ENCODE peak calls at places on chromosomes 16 and 17, in four cellular contexts. I is GM12878, E is IMR-90, F is K562. D is an unnamed sample.

GRCh38 chr17:21075739-21076085 is 32.9 kb upstream of the USP22 start:
- DNase-seq in I (no peak), E (no peak), F (no peak), D (no peak)

GRCh38 chr17:80965606-80966005 is 26.0 kb upstream of the CHMP6 start:
- DNase-seq in I (no peak), E (no peak), F (no peak), D (no peak)

GRCh38 chr17:12596961-12597360 is 68.7 kb upstream of the MYOCD start:
- DNase-seq in I (no peak), E (no peak), F (no peak), D (no peak)

GRCh38 chr17:81635973-81636504 is 873 bp downstream of the NPLOC4 start:
- DNase-seq in I (no peak), E (peak), F (peak), D (no peak)

GRCh38 chr17:53150101-53150698 is 672.5 kb upstream of the KIF2B start:
- DNase-seq in I (no peak), E (no peak), F (no peak), D (peak)

GRCh38 chr16:89576173-89577054 is 856 bp downstream of the CPNE7 start:
- DNase-seq in I (no peak), E (no peak), F (no peak), D (no peak)

GRCh38 chr17:76953926-76954325 is 85.7 kb downstream of the MGAT5B start:
- DNase-seq in I (no peak), E (no peak), F (no peak), D (no peak)

GRCh38 chr16:71771571-71771970 is 37.1 kb downstream of the AP1G1 start:
- DNase-seq in I (no peak), E (no peak), F (no peak), D (no peak)

GRCh38 chr16:16028311-16028999 is 79.0 kb downstream of the ABCC1 start:
- DNase-seq in I (no peak), E (no peak), F (no peak), D (no peak)

GRCh38 chr17:33848433-33848832 is 406.7 kb upstream of the CCL2 start:
- DNase-seq in I (no peak), E (no peak), F (no peak), D (no peak)

GRCh38 chr16:28879261-28879840 is 1.1 kb downstream of the ATP2A1 start:
- DNase-seq in I (no peak), E (no peak), F (no peak), D (no peak)

GRCh38 chr17:33113281-33114010 is 121.8 kb downstream of the SPACA3 start:
- DNase-seq in I (no peak), E (peak), F (no peak), D (no peak)

GRCh38 chr17:75876190-75876937 is 2.0 kb downstream of the TRIM47 start:
- DNase-seq in I (no peak), E (no peak), F (no peak), D (peak)

GRCh38 chr16:51321251-51321650 is 170.2 kb upstream of the SALL1 start:
- DNase-seq in I (no peak), E (no peak), F (no peak), D (no peak)

GRCh38 chr16:77273-77806 is 685 bp upstream of the MPG start:
- DNase-seq in I (no peak), E (peak), F (peak), D (peak)

GRCh38 chr17:78661092-78661770 is 84.0 kb upstream of the DNAH17 start:
- DNase-seq in I (no peak), E (no peak), F (no peak), D (no peak)

GRCh38 chr17:76868669-76869208 is 535 bp downstream of the MGAT5B start:
- DNase-seq in I (no peak), E (no peak), F (no peak), D (no peak)

GRCh38 chr16:60929-61878 is 7.6 kb downstream of the SNRNP25 start:
- DNase-seq in I (no peak), E (no peak), F (no peak), D (no peak)

GRCh38 chr16:89827383-89828198 is 684 bp upstream of the SPIRE2 start:
- DNase-seq in I (no peak), E (peak), F (peak), D (peak)

GRCh38 chr17:64326420-64327054 is 63.5 kb upstream of the TEX2 start:
- DNase-seq in I (no peak), E (no peak), F (no peak), D (peak)

GRCh38 chr17:79932446-79932845 is 93.2 kb upstream of the CBX4 start:
- DNase-seq in I (no peak), E (no peak), F (no peak), D (peak)

GRCh38 chr17:910503-911194 is 68.9 kb downstream of the NXN start:
- DNase-seq in I (no peak), E (no peak), F (no peak), D (no peak)

GRCh38 chr16:56679813-56680212 is 2.5 kb upstream of the MT1X start:
- DNase-seq in I (no peak), E (no peak), F (no peak), D (peak)

GRCh38 chr17:59530561-59530960 is 34.8 kb upstream of the DHX40 start:
- DNase-seq in I (no peak), E (no peak), F (no peak), D (no peak)
- TF ChIP-seq MXI1 in I (no peak), E (no peak), F (no peak), D (no peak)

GRCh38 chr17:48527742-48528028 is 3.1 kb downstream of the HOXB1 start:
- DNase-seq in I (no peak), E (no peak), F (no peak), D (no peak)
- TF ChIP-seq MXI1 in I (no peak), E (no peak), F (no peak), D (no peak)

DNA sequence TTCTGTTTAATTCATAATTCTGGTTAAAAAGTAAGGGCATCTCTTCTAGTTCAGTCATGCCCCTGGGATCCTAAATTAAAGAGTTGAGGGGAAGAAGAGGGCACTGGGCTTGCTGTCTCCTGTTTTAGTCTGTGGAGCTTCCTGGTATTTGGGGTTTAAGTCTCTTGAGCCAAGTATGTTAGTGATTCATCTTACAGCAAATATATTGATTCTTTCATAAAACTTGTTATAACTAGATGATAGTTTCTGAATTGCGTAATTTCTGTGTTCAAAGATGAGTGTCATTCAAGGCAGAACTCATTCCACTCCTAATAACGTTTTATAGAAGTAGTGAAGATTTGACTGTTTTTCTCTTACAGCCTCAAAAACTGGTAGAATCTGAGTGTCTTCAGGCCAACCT is 1.7 kb downstream of the TXNDC17 start:
- DNase-seq in I (no peak), E (peak), F (no peak), D (no peak)
- TF ChIP-seq MXI1 in I (no peak), E (no peak), F (no peak), D (no peak)

GRCh38 chr16:48054881-48055601 is 100.8 kb downstream of the ABCC12 start:
- DNase-seq in I (no peak), E (peak), F (peak), D (peak)
- TF ChIP-seq MXI1 in I (no peak), E (no peak), F (no peak), D (no peak)

D was measured in HepG2.